ENCODE peak calls at places on chromosomes 1 and 21, in eight cellular contexts. P, W, C, X, I, S, N and O are unnamed samples.
A peak's percentile ranks its signal among the peaks of the same experiment; 100 is the strongest.

GRCh38 chr1:222627232-222627631 is 9.3 kb downstream of the MIA3 start:
- DNase-seq in I (no peak), W (no peak), X (no peak), S (peak; percentile 83), N (no peak), P (no peak), C (no peak), O (no peak)

GRCh38 chr21:41962425-41962966 is 8.7 kb upstream of the C2CD2 start:
- DNase-seq in X (no peak), S (no peak), N (no peak), W (no peak), P (no peak), I (no peak), C (no peak), O (no peak)

GRCh38 chr1:9909222-9910046 is 635 bp downstream of the CTNNBIP1 start:
- DNase-seq in I (peak; percentile 68), N (peak; percentile 26), X (no peak), C (no peak), W (no peak), S (peak; percentile 8), P (no peak), O (peak; percentile 27)

GRCh38 chr1:17204546-17205440 is at the start of gene PADI1:
- DNase-seq in S (no peak), W (peak; percentile 44), P (no peak), X (no peak), I (no peak), C (no peak), N (no peak), O (no peak)

GRCh38 chr21:28922368-28922767 is 70.3 kb downstream of the LTN1 start:
- DNase-seq in P (no peak), S (no peak), C (no peak), W (no peak), I (no peak), X (no peak), N (no peak), O (no peak)

GRCh38 chr1:38586993-38587646 is 272.5 kb downstream of the RRAGC start:
- DNase-seq in P (no peak), W (peak; percentile 25), S (peak; percentile 19), C (no peak), I (peak; percentile 61), N (peak; percentile 60), X (peak; percentile 44), O (peak; percentile 76)

GRCh38 chr1:182134257-182134656 is 72.7 kb upstream of the ZNF648 start:
- DNase-seq in I (no peak), C (no peak), P (no peak), X (no peak), S (no peak), N (no peak), W (no peak), O (no peak)

GRCh38 chr1:3265800-3266485 is 188.5 kb upstream of the ARHGEF16 start:
- DNase-seq in S (no peak), W (no peak), C (no peak), I (no peak), P (no peak), X (no peak), N (no peak), O (no peak)

GRCh38 chr21:27371688-27372331 is 404.9 kb upstream of the ADAMTS5 start:
- DNase-seq in P (no peak), W (no peak), I (no peak), S (peak; percentile 54), N (no peak), C (no peak), X (no peak), O (no peak)

GRCh38 chr1:16621300-16621658 is 7.9 kb upstream of the NBPF1 start:
- DNase-seq in S (no peak), N (no peak), W (no peak), C (no peak), P (no peak), I (no peak), X (no peak), O (no peak)

GRCh38 chr1:174815036-174815435 is 184.7 kb upstream of the CACYBP start:
- DNase-seq in X (no peak), C (no peak), I (no peak), S (peak; percentile 32), P (no peak), W (peak; percentile 81), N (no peak), O (no peak)

GRCh38 chr1:3441880-3442279 is 12.6 kb upstream of the ARHGEF16 start:
- DNase-seq in P (no peak), N (no peak), C (no peak), I (no peak), W (no peak), X (no peak), S (no peak), O (no peak)

GRCh38 chr1:14598007-14598497 is 433 bp upstream of the KAZN start:
- DNase-seq in C (no peak), N (no peak), S (no peak), W (no peak), I (peak; percentile 84), P (no peak), X (no peak), O (peak; percentile 22)

GRCh38 chr21:27326293-27326692 is 359.4 kb upstream of the ADAMTS5 start:
- DNase-seq in X (no peak), N (no peak), I (no peak), P (no peak), C (no peak), W (no peak), S (no peak), O (no peak)